ENCODE peak calls at places on chromosomes 11 and 22, in nine cellular contexts. One of them, this sample, is unnamed.

GRCh38 chr11:133197425-133197824 is 334.9 kb downstream of the OPCML start:
- DNase-seq in ACHN: no peak
- DNase-seq in RPMI7951: peak
- DNase-seq in germinal center: no peak
- DNase-seq in progenitor cell of endocrine pancreas: no peak
- DNase-seq in HT1080: peak
- DNase-seq in activated CD4-positive, alpha-beta T cell treated with anti-CD3 and anti-CD28 coated beads for 48 hours: no peak
- DNase-seq in cardiac muscle cell: no peak
- DNase-seq in Kasumi-1: no peak
- DNase-seq in this sample: no peak

GRCh38 chr22:18136563-18137320 is 13.2 kb upstream of the USP18 start:
- DNase-seq in ACHN: no peak
- DNase-seq in RPMI7951: no peak
- DNase-seq in germinal center: no peak
- DNase-seq in progenitor cell of endocrine pancreas: no peak
- DNase-seq in HT1080: no peak
- DNase-seq in activated CD4-positive, alpha-beta T cell treated with anti-CD3 and anti-CD28 coated beads for 48 hours: no peak
- DNase-seq in cardiac muscle cell: no peak
- DNase-seq in Kasumi-1: no peak
- DNase-seq in this sample: no peak

GRCh38 chr11:2573240-2574042 is 126.4 kb downstream of the KCNQ1OT1 start:
- DNase-seq in ACHN: no peak
- DNase-seq in RPMI7951: no peak
- DNase-seq in germinal center: no peak
- DNase-seq in progenitor cell of endocrine pancreas: no peak
- DNase-seq in HT1080: no peak
- DNase-seq in activated CD4-positive, alpha-beta T cell treated with anti-CD3 and anti-CD28 coated beads for 48 hours: no peak
- DNase-seq in cardiac muscle cell: no peak
- DNase-seq in Kasumi-1: no peak
- DNase-seq in this sample: no peak

GRCh38 chr22:40043793-40044101 is 49.0 kb downstream of the FAM83F start:
- DNase-seq in ACHN: no peak
- DNase-seq in RPMI7951: no peak
- DNase-seq in germinal center: no peak
- DNase-seq in progenitor cell of endocrine pancreas: no peak
- DNase-seq in HT1080: no peak
- DNase-seq in activated CD4-positive, alpha-beta T cell treated with anti-CD3 and anti-CD28 coated beads for 48 hours: no peak
- DNase-seq in cardiac muscle cell: no peak
- DNase-seq in Kasumi-1: no peak
- DNase-seq in this sample: no peak

GRCh38 chr22:37209140-37209845 is 3.0 kb downstream of the SSTR3 start:
- DNase-seq in ACHN: no peak
- DNase-seq in RPMI7951: no peak
- DNase-seq in germinal center: no peak
- DNase-seq in progenitor cell of endocrine pancreas: no peak
- DNase-seq in HT1080: no peak
- DNase-seq in activated CD4-positive, alpha-beta T cell treated with anti-CD3 and anti-CD28 coated beads for 48 hours: no peak
- DNase-seq in cardiac muscle cell: no peak
- DNase-seq in Kasumi-1: no peak
- DNase-seq in this sample: no peak

GRCh38 chr22:20319745-20320658 is at the start of gene DGCR6L:
- DNase-seq in ACHN: peak
- DNase-seq in RPMI7951: peak
- DNase-seq in germinal center: peak
- DNase-seq in progenitor cell of endocrine pancreas: peak
- DNase-seq in HT1080: peak
- DNase-seq in activated CD4-positive, alpha-beta T cell treated with anti-CD3 and anti-CD28 coated beads for 48 hours: peak
- DNase-seq in cardiac muscle cell: peak
- DNase-seq in Kasumi-1: peak
- DNase-seq in this sample: peak

GRCh38 chr11:28559497-28559896 is 451.3 kb downstream of the METTL15 start:
- DNase-seq in ACHN: no peak
- DNase-seq in RPMI7951: no peak
- DNase-seq in germinal center: no peak
- DNase-seq in progenitor cell of endocrine pancreas: no peak
- DNase-seq in HT1080: no peak
- DNase-seq in activated CD4-positive, alpha-beta T cell treated with anti-CD3 and anti-CD28 coated beads for 48 hours: no peak
- DNase-seq in cardiac muscle cell: peak
- DNase-seq in Kasumi-1: no peak
- DNase-seq in this sample: no peak

GRCh38 chr22:42648368-42649260 is 578 bp downstream of the CYB5R3 start:
- DNase-seq in ACHN: peak
- DNase-seq in RPMI7951: peak
- DNase-seq in germinal center: peak
- DNase-seq in progenitor cell of endocrine pancreas: no peak
- DNase-seq in HT1080: no peak
- DNase-seq in activated CD4-positive, alpha-beta T cell treated with anti-CD3 and anti-CD28 coated beads for 48 hours: peak
- DNase-seq in cardiac muscle cell: peak
- DNase-seq in Kasumi-1: peak
- DNase-seq in this sample: peak

GRCh38 chr11:72222106-72222891 is 2.3 kb upstream of the INPPL1 start:
- DNase-seq in ACHN: no peak
- DNase-seq in RPMI7951: no peak
- DNase-seq in germinal center: no peak
- DNase-seq in progenitor cell of endocrine pancreas: no peak
- DNase-seq in HT1080: no peak
- DNase-seq in activated CD4-positive, alpha-beta T cell treated with anti-CD3 and anti-CD28 coated beads for 48 hours: no peak
- DNase-seq in cardiac muscle cell: no peak
- DNase-seq in Kasumi-1: no peak
- DNase-seq in this sample: no peak

GRCh38 chr11:65742353-65742752 is 21.8 kb upstream of the RNASEH2C start:
- DNase-seq in ACHN: no peak
- DNase-seq in RPMI7951: no peak
- DNase-seq in germinal center: no peak
- DNase-seq in progenitor cell of endocrine pancreas: no peak
- DNase-seq in HT1080: no peak
- DNase-seq in activated CD4-positive, alpha-beta T cell treated with anti-CD3 and anti-CD28 coated beads for 48 hours: no peak
- DNase-seq in cardiac muscle cell: no peak
- DNase-seq in Kasumi-1: no peak
- DNase-seq in this sample: no peak

GRCh38 chr11:130947889-130948288 is 31.6 kb upstream of the SNX19 start:
- DNase-seq in ACHN: no peak
- DNase-seq in RPMI7951: no peak
- DNase-seq in germinal center: no peak
- DNase-seq in progenitor cell of endocrine pancreas: no peak
- DNase-seq in HT1080: no peak
- DNase-seq in activated CD4-positive, alpha-beta T cell treated with anti-CD3 and anti-CD28 coated beads for 48 hours: no peak
- DNase-seq in cardiac muscle cell: no peak
- DNase-seq in Kasumi-1: no peak
- DNase-seq in this sample: no peak

GRCh38 chr11:100857236-100858005 is 170.3 kb downstream of the ARHGAP42 start:
- DNase-seq in ACHN: no peak
- DNase-seq in RPMI7951: no peak
- DNase-seq in germinal center: no peak
- DNase-seq in progenitor cell of endocrine pancreas: no peak
- DNase-seq in HT1080: no peak
- DNase-seq in activated CD4-positive, alpha-beta T cell treated with anti-CD3 and anti-CD28 coated beads for 48 hours: no peak
- DNase-seq in cardiac muscle cell: no peak
- DNase-seq in Kasumi-1: no peak
- DNase-seq in this sample: no peak

GRCh38 chr22:36901411-36902142 is 11.9 kb upstream of the CSF2RB start:
- DNase-seq in ACHN: no peak
- DNase-seq in RPMI7951: no peak
- DNase-seq in germinal center: peak
- DNase-seq in progenitor cell of endocrine pancreas: no peak
- DNase-seq in HT1080: no peak
- DNase-seq in activated CD4-positive, alpha-beta T cell treated with anti-CD3 and anti-CD28 coated beads for 48 hours: no peak
- DNase-seq in cardiac muscle cell: no peak
- DNase-seq in Kasumi-1: no peak
- DNase-seq in this sample: no peak

GRCh38 chr11:100876826-100877545 is 189.9 kb downstream of the ARHGAP42 start:
- DNase-seq in ACHN: peak
- DNase-seq in RPMI7951: peak
- DNase-seq in germinal center: no peak
- DNase-seq in progenitor cell of endocrine pancreas: no peak
- DNase-seq in HT1080: peak
- DNase-seq in activated CD4-positive, alpha-beta T cell treated with anti-CD3 and anti-CD28 coated beads for 48 hours: no peak
- DNase-seq in cardiac muscle cell: peak
- DNase-seq in Kasumi-1: no peak
- DNase-seq in this sample: peak

GRCh38 chr11:63826471-63827190 is 12.3 kb upstream of the MARK2 start:
- DNase-seq in ACHN: no peak
- DNase-seq in RPMI7951: no peak
- DNase-seq in germinal center: no peak
- DNase-seq in progenitor cell of endocrine pancreas: no peak
- DNase-seq in HT1080: no peak
- DNase-seq in activated CD4-positive, alpha-beta T cell treated with anti-CD3 and anti-CD28 coated beads for 48 hours: no peak
- DNase-seq in cardiac muscle cell: no peak
- DNase-seq in Kasumi-1: no peak
- DNase-seq in this sample: no peak

GRCh38 chr22:23984430-23984829 is 4.5 kb downstream of the GSTT2 start:
- DNase-seq in ACHN: peak
- DNase-seq in RPMI7951: no peak
- DNase-seq in germinal center: peak
- DNase-seq in progenitor cell of endocrine pancreas: no peak
- DNase-seq in HT1080: no peak
- DNase-seq in activated CD4-positive, alpha-beta T cell treated with anti-CD3 and anti-CD28 coated beads for 48 hours: peak
- DNase-seq in cardiac muscle cell: peak
- DNase-seq in Kasumi-1: peak
- DNase-seq in this sample: no peak